ENCODE peak calls at places on chromosomes 11 and 22, in seven cellular contexts. One of them, this sample, is unnamed.

GRCh38 chr22:39348909-39349505 is 784 bp upstream of the SYNGR1 start:
- DNase-seq in H9: no peak
- DNase-seq in stomach: no peak
- DNase-seq in type B pancreatic cell: no peak
- DNase-seq in HFF-Myc: no peak
- DNase-seq in dermis microvascular lymphatic vessel endothelial cell: no peak
- DNase-seq in COR-L47: no peak
- DNase-seq in this sample: no peak

GRCh38 chr11:133957926-133958325 is 1.2 kb upstream of the IGSF9B start:
- DNase-seq in H9: no peak
- DNase-seq in stomach: no peak
- DNase-seq in dermis microvascular lymphatic vessel endothelial cell: no peak
- DNase-seq in type B pancreatic cell: no peak
- DNase-seq in HFF-Myc: no peak
- DNase-seq in COR-L47: no peak
- DNase-seq in this sample: no peak

GRCh38 chr22:27681037-27681436 is 120.5 kb downstream of the MN1 start:
- DNase-seq in COR-L47: no peak
- DNase-seq in type B pancreatic cell: no peak
- DNase-seq in H9: no peak
- DNase-seq in HFF-Myc: no peak
- DNase-seq in stomach: no peak
- DNase-seq in dermis microvascular lymphatic vessel endothelial cell: no peak
- DNase-seq in this sample: no peak

GRCh38 chr11:10730151-10730550 is 20.9 kb upstream of the CTR9 start:
- DNase-seq in COR-L47: no peak
- DNase-seq in dermis microvascular lymphatic vessel endothelial cell: no peak
- DNase-seq in H9: no peak
- DNase-seq in type B pancreatic cell: no peak
- DNase-seq in HFF-Myc: no peak
- DNase-seq in stomach: no peak
- DNase-seq in this sample: no peak

GRCh38 chr11:57274904-57275498 is 38.0 kb upstream of the APLNR start:
- DNase-seq in HFF-Myc: no peak
- DNase-seq in stomach: no peak
- DNase-seq in type B pancreatic cell: no peak
- DNase-seq in dermis microvascular lymphatic vessel endothelial cell: no peak
- DNase-seq in H9: no peak
- DNase-seq in COR-L47: no peak
- DNase-seq in this sample: no peak

GRCh38 chr11:30917859-30918478 is 331.8 kb upstream of the MPPED2 start:
- DNase-seq in type B pancreatic cell: no peak
- DNase-seq in HFF-Myc: peak
- DNase-seq in COR-L47: peak
- DNase-seq in dermis microvascular lymphatic vessel endothelial cell: peak
- DNase-seq in stomach: no peak
- DNase-seq in H9: no peak
- DNase-seq in this sample: no peak

GRCh38 chr11:126336646-126337045 is 18.8 kb upstream of the ST3GAL4 start:
- DNase-seq in type B pancreatic cell: no peak
- DNase-seq in H9: peak
- DNase-seq in stomach: no peak
- DNase-seq in HFF-Myc: no peak
- DNase-seq in dermis microvascular lymphatic vessel endothelial cell: peak
- DNase-seq in COR-L47: no peak
- DNase-seq in this sample: peak

GRCh38 chr11:75465701-75466531 is 32.9 kb upstream of the KLHL35 start:
- DNase-seq in type B pancreatic cell: no peak
- DNase-seq in H9: no peak
- DNase-seq in dermis microvascular lymphatic vessel endothelial cell: peak
- DNase-seq in stomach: no peak
- DNase-seq in COR-L47: no peak
- DNase-seq in HFF-Myc: no peak
- DNase-seq in this sample: peak

GRCh38 chr11:76577199-76577920 is 93.2 kb downstream of the LRRC32 start:
- DNase-seq in dermis microvascular lymphatic vessel endothelial cell: no peak
- DNase-seq in H9: no peak
- DNase-seq in type B pancreatic cell: no peak
- DNase-seq in COR-L47: no peak
- DNase-seq in HFF-Myc: no peak
- DNase-seq in stomach: no peak
- DNase-seq in this sample: peak

This sample was measured in pulmonary artery endothelial cell.